ENCODE peak calls at places on chromosomes 7 and 10, in six cellular contexts. U is IMR-90, Y is neuronal stem cell, G is H9, T is mesendoderm, E is mesenchymal stem cell. C is an unnamed sample.

GRCh38 chr10:34809796-34810195 is 5.3 kb downstream of the PARD3 start:
- DNase-seq in U (peak; percentile 21), Y (no peak), G (no peak), T (no peak), E (no peak), C (no peak)

GRCh38 chr10:31912289-31912688 is 16.3 kb downstream of the ARHGAP12 start:
- DNase-seq in U (peak; percentile 59), Y (no peak), G (no peak), T (peak; percentile 72), E (peak; percentile 20), C (no peak)

GRCh38 chr7:156999611-157000046 is 10.8 kb downstream of the MNX1 start:
- DNase-seq in U (no peak), Y (no peak), G (no peak), T (no peak), E (no peak), C (no peak)

GRCh38 chr10:119111968-119112515 is 8.1 kb downstream of the DENND10 start:
- DNase-seq in U (peak; percentile 82), Y (no peak), G (no peak), T (no peak), E (peak; percentile 14), C (no peak)

GRCh38 chr7:36082216-36082615 is 70.8 kb upstream of the EEPD1 start:
- DNase-seq in U (no peak), Y (no peak), G (no peak), T (no peak), E (no peak), C (no peak)

GRCh38 chr10:6713120-6713519 is 133.0 kb upstream of the PRKCQ start:
- DNase-seq in U (no peak), Y (no peak), G (no peak), T (no peak), E (no peak), C (no peak)

GRCh38 chr7:134710854-134711624 is 64.4 kb downstream of the BPGM start:
- DNase-seq in U (peak; percentile 43), Y (no peak), G (no peak), T (peak; percentile 72), E (peak; percentile 49), C (no peak)

GRCh38 chr10:114102253-114102652 is 58.6 kb downstream of the ADRB1 start:
- DNase-seq in U (peak; percentile 8), Y (no peak), G (no peak), T (no peak), E (peak; percentile 58), C (no peak)

GRCh38 chr7:85730016-85730415 is 543.2 kb upstream of the SEMA3D start:
- DNase-seq in U (no peak), Y (no peak), G (no peak), T (no peak), E (no peak), C (no peak)

GRCh38 chr10:25063644-25064043 is 47.2 kb downstream of the THNSL1 start:
- DNase-seq in U (no peak), Y (no peak), G (no peak), T (no peak), E (no peak), C (no peak)

GRCh38 chr7:74355091-74355490 is 65.9 kb downstream of the CLIP2 start:
- DNase-seq in U (peak; percentile 88), Y (no peak), G (no peak), T (no peak), E (peak; percentile 90), C (no peak)

GRCh38 chr10:566241-566885 is 123.1 kb downstream of the DIP2C start:
- DNase-seq in U (no peak), Y (no peak), G (peak; percentile 22), T (no peak), E (no peak), C (no peak)

GRCh38 chr7:98303176-98303865 is 21.8 kb downstream of the BRI3 start:
- DNase-seq in U (no peak), Y (no peak), G (no peak), T (no peak), E (no peak), C (no peak)

GRCh38 chr10:132907901-132908620 is 34.3 kb downstream of the CFAP46 start:
- DNase-seq in U (no peak), Y (no peak), G (no peak), T (no peak), E (no peak), C (no peak)

GRCh38 chr10:69874464-69874863 is 72.8 kb downstream of the COL13A1 start:
- DNase-seq in U (peak; percentile 82), Y (no peak), G (no peak), T (no peak), E (peak; percentile 50), C (no peak)

GRCh38 chr10:91613411-91614253 is 19.2 kb downstream of the PPP1R3C start:
- DNase-seq in U (peak; percentile 98), Y (no peak), G (no peak), T (no peak), E (peak; percentile 98), C (no peak)

GRCh38 chr7:112137141-112138101 is 68.8 kb downstream of the DOCK4 start:
- DNase-seq in U (no peak), Y (no peak), G (no peak), T (peak; percentile 53), E (no peak), C (no peak)

GRCh38 chr7:143978585-143978984 is 21.5 kb upstream of the OR6B1 start:
- DNase-seq in U (no peak), Y (no peak), G (no peak), T (no peak), E (peak; percentile 12), C (no peak)

GRCh38 chr7:66737667-66738066 is 2.9 kb upstream of the RABGEF1 start:
- DNase-seq in U (no peak), Y (no peak), G (no peak), T (no peak), E (no peak), C (no peak)

GRCh38 chr10:73494877-73495225 is 973 bp downstream of the PPP3CB start:
- DNase-seq in U (no peak), Y (no peak), G (no peak), T (peak; percentile 0), E (no peak), C (no peak)

GRCh38 chr10:72044417-72045041 is 43.8 kb downstream of the SPOCK2 start:
- DNase-seq in U (peak; percentile 28), Y (no peak), G (no peak), T (no peak), E (no peak), C (no peak)

GRCh38 chr7:74449144-74449543 is 4.6 kb upstream of the GTF2IRD1 start:
- DNase-seq in U (no peak), Y (no peak), G (no peak), T (no peak), E (no peak), C (no peak)

GRCh38 chr10:132276179-132276675 is 31.5 kb downstream of the STK32C start:
- DNase-seq in U (no peak), Y (no peak), G (no peak), T (no peak), E (no peak), C (no peak)

GRCh38 chr7:6496842-6497636 is 49.3 kb upstream of the DAGLB start:
- DNase-seq in U (no peak), Y (no peak), G (no peak), T (no peak), E (no peak), C (no peak)

GRCh38 chr10:71647526-71648354 is 71.8 kb downstream of the C10orf105 start:
- DNase-seq in U (no peak), Y (no peak), G (peak; percentile 62), T (peak; percentile 60), E (no peak), C (peak; percentile 78)

GRCh38 chr7:102326156-102326914 is 29.9 kb downstream of the SPDYE6 start:
- DNase-seq in U (no peak), Y (no peak), G (no peak), T (no peak), E (no peak), C (peak; percentile 35)

GRCh38 chr10:26780793-26781601 is 79.8 kb downstream of the ABI1 start:
- DNase-seq in U (peak; percentile 95), Y (no peak), G (peak; percentile 74), T (peak; percentile 93), E (peak; percentile 81), C (no peak)

GRCh38 chr10:73625004-73625883 is 16.0 kb downstream of the MYOZ1 start:
- DNase-seq in U (peak; percentile 25), Y (peak; percentile 63), G (peak; percentile 71), T (peak; percentile 81), E (peak; percentile 60), C (no peak)

GRCh38 chr7:68491523-68492358 is 1106.5 kb upstream of the AUTS2 start:
- DNase-seq in U (no peak), Y (no peak), G (no peak), T (no peak), E (no peak), C (no peak)

GRCh38 chr10:16814081-16814480 is 3.1 kb downstream of the RSU1 start:
- DNase-seq in U (no peak), Y (no peak), G (no peak), T (no peak), E (no peak), C (no peak)
- H2BK15ac ChIP-seq in U (no peak overlapping the region), Y (no peak overlapping the region), G (no peak overlapping the region), T (no peak overlapping the region), E (no peak overlapping the region), C (no peak overlapping the region)

GRCh38 chr7:158546214-158546613 is 41.4 kb downstream of the PTPRN2 start:
- DNase-seq in U (no peak), Y (no peak), G (no peak), T (no peak), E (no peak), C (no peak)

GRCh38 chr7:158543401-158543680 is 44.3 kb downstream of the PTPRN2 start:
- DNase-seq in U (no peak), Y (no peak), G (no peak), T (no peak), E (no peak), C (no peak)

GRCh38 chr7:158542651-158543400 is 44.8 kb downstream of the PTPRN2 start:
- DNase-seq in U (no peak), Y (no peak), G (no peak), T (no peak), E (no peak), C (no peak)

GRCh38 chr7:158543840-158544239 is 43.8 kb downstream of the PTPRN2 start:
- DNase-seq in U (no peak), Y (no peak), G (no peak), T (no peak), E (no peak), C (no peak)

GRCh38 chr7:158544708-158545107 is 42.9 kb downstream of the PTPRN2 start:
- DNase-seq in U (no peak), Y (no peak), G (no peak), T (no peak), E (no peak), C (no peak)
- H2BK15ac ChIP-seq in U (no peak overlapping the region), Y (no peak overlapping the region), G (no peak overlapping the region), T (no peak overlapping the region), E (no peak overlapping the region), C (no peak overlapping the region)

GRCh38 chr7:27078616-27079233 is 17.1 kb downstream of the HOXA1 start:
- DNase-seq in U (peak; percentile 19), Y (no peak), G (no peak), T (no peak), E (no peak), C (no peak)
- H2BK15ac ChIP-seq in U (no peak overlapping the region), Y (no peak overlapping the region), G (no peak overlapping the region), T (no peak overlapping the region), E (no peak overlapping the region), C (no peak overlapping the region)

DNA sequence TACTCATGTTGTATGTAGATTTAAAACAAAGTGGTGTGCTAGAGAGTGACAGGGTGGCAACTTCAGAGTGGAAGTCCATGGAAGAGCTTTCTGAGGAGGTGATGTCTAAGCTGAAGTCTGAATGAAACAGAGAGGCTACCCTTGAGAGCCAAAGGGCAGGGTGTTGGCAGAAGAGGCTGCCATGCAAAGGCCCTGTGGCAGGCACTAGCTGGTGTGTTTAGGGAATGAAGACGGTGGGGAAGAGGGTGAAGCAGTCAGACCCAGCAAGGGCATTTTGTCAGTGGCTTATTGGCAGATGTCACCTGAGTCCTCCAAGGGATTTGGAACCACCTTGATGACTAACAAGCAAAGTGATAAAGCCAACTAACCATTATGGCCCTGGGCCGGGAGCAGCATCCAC is 3.7 kb upstream of the CAMK2B start:
- DNase-seq in U (no peak), Y (no peak), G (no peak), T (no peak), E (no peak), C (no peak)
- H2BK15ac ChIP-seq in U (no peak overlapping the region), Y (no peak overlapping the region), G (no peak overlapping the region), T (no peak overlapping the region), E (no peak overlapping the region), C (no peak overlapping the region)

C was measured in H1.